ENCODE peak calls at places on chromosomes 7 and 10, in five cellular contexts. L is mucosa of descending colon; N is CD4-positive, alpha-beta T cell; R is astrocyte of the spinal cord; I is SK-N-SH. U is an unnamed sample.

GRCh38 chr10:25068152-25069058 is 52.0 kb downstream of the THNSL1 start:
- DNase-seq in L (no peak), R (peak), I (no peak), N (no peak), U (no peak)

GRCh38 chr7:95509199-95509598 is 23.5 kb downstream of the ASB4 start:
- DNase-seq in R (peak), N (no peak), I (peak), L (no peak), U (no peak)

GRCh38 chr7:103048833-103049232 is 25.8 kb downstream of the FBXL13 start:
- DNase-seq in I (no peak), R (peak), N (no peak), L (no peak), U (no peak)

GRCh38 chr7:107754642-107755041 is 10.7 kb downstream of the CBLL1 start:
- DNase-seq in N (no peak), R (no peak), I (no peak), L (no peak), U (no peak)

GRCh38 chr10:93077860-93078337 is 4.2 kb downstream of the CYP26A1 start:
- DNase-seq in I (no peak), R (no peak), L (no peak), N (no peak), U (no peak)

GRCh38 chr7:136274636-136275345 is 297.6 kb upstream of the MTPN start:
- DNase-seq in N (no peak), L (no peak), R (no peak), I (no peak), U (no peak)

GRCh38 chr7:100435401-100436304 is 644 bp downstream of the PPP1R35 start:
- DNase-seq in N (peak), L (peak), R (peak), I (peak), U (peak)

GRCh38 chr7:11343818-11344413 is 370.2 kb downstream of the PHF14 start:
- DNase-seq in L (no peak), N (no peak), R (peak), I (peak), U (no peak)

GRCh38 chr7:1916621-1916970 is 246.5 kb downstream of the ELFN1 start:
- DNase-seq in L (no peak), N (no peak), I (no peak), R (no peak), U (no peak)

GRCh38 chr7:668139-668871 is 58.2 kb upstream of the DNAAF5 start:
- DNase-seq in R (peak), N (no peak), I (no peak), L (peak), U (no peak)

GRCh38 chr10:98748298-98748697 is 301.6 kb upstream of the HPS1 start:
- DNase-seq in L (no peak), I (peak), N (no peak), R (peak), U (no peak)

GRCh38 chr7:5283421-5284303 is 919 bp downstream of the SLC29A4 start:
- DNase-seq in I (peak), R (no peak), N (no peak), L (peak), U (no peak)

GRCh38 chr7:88092676-88092999 is 127.2 kb downstream of the SRI start:
- DNase-seq in R (no peak), L (no peak), N (no peak), I (no peak), U (no peak)

GRCh38 chr10:33009244-33010131 is 51.5 kb upstream of the ITGB1 start:
- DNase-seq in R (no peak), L (no peak), N (no peak), I (no peak), U (no peak)

GRCh38 chr10:21468086-21468485 is 57.4 kb downstream of the SKIDA1 start:
- DNase-seq in L (no peak), N (no peak), I (no peak), R (no peak), U (no peak)
- TF ChIP-seq CTCF in L (no peak), N (no peak), I (no peak), R (no peak), U (no peak)

DNA sequence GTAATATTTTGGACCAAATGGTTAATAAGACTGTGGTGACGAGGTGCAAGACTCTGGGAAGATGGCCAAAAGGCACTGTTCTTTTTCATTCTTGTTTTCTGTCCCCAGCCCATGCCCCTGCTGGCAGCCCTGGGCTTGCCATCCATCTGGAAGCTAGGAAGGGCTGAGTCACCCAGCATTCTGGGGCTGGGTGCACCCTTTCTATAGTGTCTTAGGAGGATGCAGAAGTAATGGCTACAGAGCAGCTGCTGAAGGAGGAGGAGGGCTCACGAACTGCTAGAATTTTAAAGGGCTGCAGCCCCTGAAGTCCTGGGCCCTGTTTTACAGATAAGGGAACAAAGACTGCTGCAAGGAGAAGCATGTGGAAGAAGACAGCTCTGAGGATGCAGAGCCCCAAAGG is 42.8 kb upstream of the ZNF32 start:
- DNase-seq in N (no peak), R (no peak), I (no peak), L (no peak), U (no peak)
- TF ChIP-seq CTCF in N (no peak), R (peak), I (peak), L (no peak), U (no peak)

GRCh38 chr10:78004215-78005026 is 24.9 kb downstream of the POLR3A start:
- DNase-seq in N (no peak), L (no peak), R (no peak), I (no peak), U (no peak)
- TF ChIP-seq CTCF in N (no peak), L (no peak), R (no peak), I (no peak), U (no peak)

GRCh38 chr10:127331696-127332095 is 135.3 kb upstream of the INSYN2A start:
- DNase-seq in L (no peak), I (no peak), R (no peak), N (no peak), U (no peak)
- TF ChIP-seq CTCF in L (no peak), I (no peak), R (no peak), N (no peak), U (no peak)

DNA sequence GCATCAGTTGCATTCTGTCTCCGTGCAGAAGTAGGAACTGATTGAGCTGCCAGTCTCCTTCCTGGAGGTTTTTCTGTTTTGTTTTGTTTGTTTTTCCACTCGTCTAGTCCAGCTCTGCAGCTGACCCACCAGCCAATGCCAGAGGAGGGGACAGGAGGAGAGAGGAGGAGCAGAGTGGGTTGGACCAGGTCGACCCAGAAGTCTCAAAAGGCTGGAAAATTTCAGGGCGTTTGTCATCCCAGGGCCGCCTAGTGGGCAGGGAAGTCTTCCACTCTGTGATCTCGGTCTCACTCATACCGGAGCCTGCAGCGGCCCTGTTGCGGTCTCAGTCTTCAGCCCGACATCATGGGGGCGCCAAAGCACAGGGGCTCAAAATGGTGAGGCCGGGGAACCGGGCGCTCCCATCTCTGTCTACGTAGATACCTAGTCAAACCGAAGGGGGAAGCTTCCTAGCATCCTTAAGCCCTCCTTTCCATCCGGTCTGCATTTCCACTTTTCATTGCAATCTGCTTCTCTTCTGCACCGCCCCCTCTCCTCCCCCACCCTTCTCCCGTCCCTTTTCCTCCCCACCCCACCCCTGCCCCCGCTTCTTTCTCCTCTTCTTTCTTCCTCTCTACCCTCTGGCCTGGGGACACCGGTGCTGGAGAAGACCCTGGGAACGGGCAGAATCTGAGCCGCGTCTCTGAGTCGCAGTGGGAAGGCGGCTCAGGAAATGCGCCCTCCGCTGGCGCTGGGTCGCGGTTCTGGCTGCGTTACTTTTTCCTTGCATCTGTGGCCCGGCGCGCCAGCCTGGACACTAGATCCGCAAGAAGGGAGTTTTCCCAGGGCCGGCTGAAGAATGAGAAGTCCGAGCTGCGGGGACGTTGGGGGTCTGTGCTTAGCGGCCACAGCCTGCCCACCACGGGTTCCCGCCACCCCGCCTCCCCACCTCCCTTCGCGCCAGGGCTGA is 16.2 kb upstream of the PAX2 start:
- DNase-seq in R (no peak), N (no peak), L (no peak), I (peak), U (no peak)
- TF ChIP-seq CTCF in R (peak), N (no peak), L (no peak), I (peak), U (no peak)

GRCh38 chr10:104223304-104223703 is 8.9 kb downstream of the CFAP43 start:
- DNase-seq in R (no peak), N (no peak), I (no peak), L (no peak), U (no peak)

GRCh38 chr10:104216631-104217030 is 15.5 kb downstream of the CFAP43 start:
- DNase-seq in I (no peak), R (no peak), N (no peak), L (no peak), U (no peak)

GRCh38 chr10:104220515-104220914 is 11.6 kb downstream of the CFAP43 start:
- DNase-seq in R (no peak), I (no peak), L (no peak), N (no peak), U (no peak)

DNA sequence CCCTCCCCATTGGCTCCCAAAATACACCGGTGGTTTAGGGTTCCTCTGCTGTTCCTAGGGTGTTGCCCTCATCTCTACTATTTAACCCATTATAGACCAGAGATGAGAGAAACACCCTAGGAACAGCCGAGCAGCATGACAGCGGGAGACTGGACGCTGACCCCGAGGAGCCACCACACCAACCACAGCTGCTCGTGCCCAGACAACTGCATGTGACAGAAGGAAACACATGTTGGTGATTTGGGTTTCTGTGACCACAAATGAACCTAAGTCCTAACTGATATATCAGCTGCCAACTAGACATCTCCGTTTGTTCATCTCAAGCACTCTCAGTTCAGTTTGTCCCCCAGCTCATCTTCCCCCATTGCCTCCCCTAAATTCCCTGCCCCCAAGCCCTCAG is 13.4 kb downstream of the CFAP43 start:
- DNase-seq in N (no peak), R (no peak), I (no peak), L (no peak), U (no peak)
- TF ChIP-seq CTCF in N (no peak), R (no peak), I (no peak), L (no peak), U (no peak)

GRCh38 chr10:127937915-127938440 is 31.1 kb downstream of the PTPRE start:
- DNase-seq in N (no peak), L (no peak), R (no peak), I (no peak), U (no peak)
- TF ChIP-seq CTCF in N (no peak), L (no peak), R (no peak), I (no peak), U (no peak)

GRCh38 chr7:44432381-44432977 is 58.0 kb downstream of the NUDCD3 start:
- DNase-seq in L (no peak), N (no peak), I (no peak), R (no peak), U (no peak)

GRCh38 chr7:44430054-44430453 is 60.4 kb downstream of the NUDCD3 start:
- DNase-seq in N (no peak), I (no peak), R (no peak), L (no peak), U (no peak)

GRCh38 chr7:44434201-44434600 is 56.3 kb downstream of the NUDCD3 start:
- DNase-seq in I (no peak), N (no peak), R (no peak), L (no peak), U (no peak)

GRCh38 chr7:44433255-44434022 is 57.0 kb downstream of the NUDCD3 start:
- DNase-seq in L (no peak), R (no peak), I (no peak), N (no peak), U (no peak)

GRCh38 chr7:44431091-44431608 is 59.3 kb downstream of the NUDCD3 start:
- DNase-seq in L (no peak), N (no peak), I (peak), R (no peak), U (no peak)
- TF ChIP-seq CTCF in L (no peak), N (no peak), I (peak), R (peak), U (no peak)

GRCh38 chr10:22420787-22421517 is 75.7 kb downstream of the SPAG6 start:
- DNase-seq in N (no peak), I (no peak), R (no peak), L (no peak), U (no peak)
- TF ChIP-seq CTCF in N (peak), I (peak), R (no peak), L (no peak), U (no peak)

GRCh38 chr10:100569687-100570517 is 34.2 kb downstream of the HIF1AN start:
- DNase-seq in R (no peak), L (no peak), I (peak), N (no peak), U (no peak)
- TF ChIP-seq CTCF in R (peak), L (no peak), I (no peak), N (no peak), U (no peak)